ENCODE peak calls at places on chromosome 13, in four cellular contexts. One of them, this sample, is unnamed.

GRCh38 chr13:74073231-74073630 is 61.0 kb downstream of the KLF12 start:
- DNase-seq in IMR-90: no peak
- DNase-seq in keratinocyte: no peak
- DNase-seq in K562: no peak
- DNase-seq in this sample: peak; percentile 46

GRCh38 chr13:113625965-113626661 is 31.9 kb downstream of the ATP4B start:
- DNase-seq in IMR-90: peak; percentile 50
- DNase-seq in keratinocyte: no peak
- DNase-seq in K562: no peak
- DNase-seq in this sample: peak; percentile 25

GRCh38 chr13:42064259-42064658 is 15.8 kb downstream of the DGKH start:
- DNase-seq in IMR-90: peak; percentile 94
- DNase-seq in keratinocyte: no peak
- DNase-seq in K562: no peak
- DNase-seq in this sample: peak; percentile 7

GRCh38 chr13:109816112-109816978 is 30.0 kb upstream of the IRS2 start:
- DNase-seq in IMR-90: no peak
- DNase-seq in keratinocyte: peak; percentile 13
- DNase-seq in K562: no peak
- DNase-seq in this sample: no peak

GRCh38 chr13:113267642-113268405 is 29.2 kb upstream of the LAMP1 start:
- DNase-seq in IMR-90: no peak
- DNase-seq in keratinocyte: no peak
- DNase-seq in K562: no peak
- DNase-seq in this sample: no peak

GRCh38 chr13:50319603-50320296 is 304.5 kb downstream of the KCNRG start:
- DNase-seq in IMR-90: peak; percentile 29
- DNase-seq in keratinocyte: no peak
- DNase-seq in K562: peak; percentile 57
- DNase-seq in this sample: peak; percentile 84

GRCh38 chr13:70732611-70733010 is 624.4 kb upstream of the KLHL1 start:
- DNase-seq in IMR-90: no peak
- DNase-seq in keratinocyte: no peak
- DNase-seq in K562: no peak
- DNase-seq in this sample: no peak

GRCh38 chr13:99871249-99871898 is 100.2 kb downstream of the ZIC5 start:
- DNase-seq in IMR-90: no peak
- DNase-seq in keratinocyte: no peak
- DNase-seq in K562: no peak
- DNase-seq in this sample: no peak

GRCh38 chr13:43036386-43037220 is 13.2 kb downstream of the DNAJC15 start:
- DNase-seq in IMR-90: no peak
- DNase-seq in keratinocyte: no peak
- DNase-seq in K562: no peak
- DNase-seq in this sample: no peak

GRCh38 chr13:31987071-31987470 is 44.5 kb upstream of the FRY start:
- DNase-seq in IMR-90: no peak
- DNase-seq in keratinocyte: no peak
- DNase-seq in K562: no peak
- DNase-seq in this sample: no peak

GRCh38 chr13:85508683-85509329 is 290.4 kb downstream of the SLITRK6 start:
- DNase-seq in IMR-90: no peak
- DNase-seq in keratinocyte: no peak
- DNase-seq in K562: no peak
- DNase-seq in this sample: no peak

GRCh38 chr13:94389544-94390351 is 89.7 kb downstream of the DCT start:
- DNase-seq in IMR-90: no peak
- DNase-seq in keratinocyte: no peak
- DNase-seq in K562: no peak
- DNase-seq in this sample: no peak

GRCh38 chr13:52399708-52400107 is 6.3 kb downstream of the THSD1 start:
- DNase-seq in IMR-90: peak; percentile 41
- DNase-seq in keratinocyte: no peak
- DNase-seq in K562: no peak
- DNase-seq in this sample: peak; percentile 69

GRCh38 chr13:46288570-46289259 is 77.0 kb downstream of the LRRC63 start:
- DNase-seq in IMR-90: peak; percentile 22
- DNase-seq in keratinocyte: no peak
- DNase-seq in K562: peak; percentile 26
- DNase-seq in this sample: peak; percentile 50

GRCh38 chr13:40187836-40188591 is 478.4 kb downstream of the FOXO1 start:
- DNase-seq in IMR-90: no peak
- DNase-seq in keratinocyte: no peak
- DNase-seq in K562: no peak
- DNase-seq in this sample: no peak

GRCh38 chr13:63938851-63939250 is 2523.2 kb upstream of the PCDH20 start:
- DNase-seq in IMR-90: peak; percentile 48
- DNase-seq in keratinocyte: no peak
- DNase-seq in K562: no peak
- DNase-seq in this sample: no peak

GRCh38 chr13:36758345-36758744 is 60.7 kb upstream of the RFXAP start:
- DNase-seq in IMR-90: no peak
- DNase-seq in keratinocyte: no peak
- DNase-seq in K562: no peak
- DNase-seq in this sample: no peak

GRCh38 chr13:76969488-76970365 is 21.4 kb downstream of the ACOD1 start:
- DNase-seq in IMR-90: no peak
- DNase-seq in keratinocyte: peak; percentile 80
- DNase-seq in K562: no peak
- DNase-seq in this sample: no peak

GRCh38 chr13:98544105-98544710 is 32.7 kb downstream of the STK24 start:
- DNase-seq in IMR-90: no peak
- DNase-seq in keratinocyte: no peak
- DNase-seq in K562: no peak
- DNase-seq in this sample: no peak

GRCh38 chr13:47904891-47905290 is 96.2 kb downstream of the SUCLA2 start:
- DNase-seq in IMR-90: no peak
- DNase-seq in keratinocyte: no peak
- DNase-seq in K562: no peak
- DNase-seq in this sample: peak; percentile 74

GRCh38 chr13:40755082-40755755 is 15.8 kb downstream of the MRPS31 start:
- DNase-seq in IMR-90: no peak
- DNase-seq in keratinocyte: no peak
- DNase-seq in K562: no peak
- DNase-seq in this sample: no peak

GRCh38 chr13:97125051-97125809 is 96.9 kb upstream of the MBNL2 start:
- DNase-seq in IMR-90: peak; percentile 74
- DNase-seq in keratinocyte: peak; percentile 81
- DNase-seq in K562: no peak
- DNase-seq in this sample: no peak

GRCh38 chr13:89003656-89004055 is 1332.5 kb downstream of the SLITRK5 start:
- DNase-seq in IMR-90: no peak
- DNase-seq in keratinocyte: no peak
- DNase-seq in K562: no peak
- DNase-seq in this sample: no peak

GRCh38 chr13:53311561-53311960 is 282.9 kb downstream of the OLFM4 start:
- DNase-seq in IMR-90: no peak
- DNase-seq in keratinocyte: no peak
- DNase-seq in K562: no peak
- DNase-seq in this sample: no peak

GRCh38 chr13:50400930-50401553 is 385.8 kb downstream of the KCNRG start:
- DNase-seq in IMR-90: peak; percentile 92
- DNase-seq in keratinocyte: peak; percentile 44
- DNase-seq in K562: no peak
- DNase-seq in this sample: peak; percentile 48

GRCh38 chr13:49367640-49368431 is 76.0 kb downstream of the CAB39L start:
- DNase-seq in IMR-90: no peak
- DNase-seq in keratinocyte: no peak
- DNase-seq in K562: no peak
- DNase-seq in this sample: no peak

GRCh38 chr13:110240943-110241342 is 66.0 kb downstream of the COL4A1 start:
- DNase-seq in IMR-90: no peak
- DNase-seq in keratinocyte: no peak
- DNase-seq in K562: no peak
- DNase-seq in this sample: no peak

GRCh38 chr13:112972867-112973576 is 4.0 kb downstream of the MCF2L start:
- DNase-seq in IMR-90: no peak
- DNase-seq in keratinocyte: no peak
- DNase-seq in K562: no peak
- DNase-seq in this sample: no peak

GRCh38 chr13:76812971-76813691 is 73.1 kb downstream of the KCTD12 start:
- DNase-seq in IMR-90: no peak
- DNase-seq in keratinocyte: no peak
- DNase-seq in K562: no peak
- DNase-seq in this sample: peak; percentile 94

GRCh38 chr13:28707629-28708427 is 10.9 kb downstream of the SLC46A3 start:
- DNase-seq in IMR-90: peak; percentile 92
- DNase-seq in keratinocyte: no peak
- DNase-seq in K562: peak; percentile 17
- DNase-seq in this sample: no peak

GRCh38 chr13:70723732-70724131 is 615.5 kb upstream of the KLHL1 start:
- DNase-seq in IMR-90: no peak
- DNase-seq in keratinocyte: no peak
- DNase-seq in K562: no peak
- DNase-seq in this sample: peak; percentile 62

GRCh38 chr13:102295316-102296048 is 106.4 kb downstream of the FGF14 start:
- DNase-seq in IMR-90: peak; percentile 79
- DNase-seq in keratinocyte: no peak
- DNase-seq in K562: no peak
- DNase-seq in this sample: no peak

GRCh38 chr13:23288995-23289394 is 108.2 kb downstream of the SGCG start:
- DNase-seq in IMR-90: no peak
- DNase-seq in keratinocyte: no peak
- DNase-seq in K562: no peak
- DNase-seq in this sample: no peak

GRCh38 chr13:23289917-23290357 is 109.2 kb downstream of the SGCG start:
- DNase-seq in IMR-90: peak; percentile 47
- DNase-seq in keratinocyte: peak; percentile 68
- DNase-seq in K562: no peak
- DNase-seq in this sample: no peak

GRCh38 chr13:23288564-23288963 is 107.8 kb downstream of the SGCG start:
- DNase-seq in IMR-90: no peak
- DNase-seq in keratinocyte: no peak
- DNase-seq in K562: no peak
- DNase-seq in this sample: no peak

DNA sequence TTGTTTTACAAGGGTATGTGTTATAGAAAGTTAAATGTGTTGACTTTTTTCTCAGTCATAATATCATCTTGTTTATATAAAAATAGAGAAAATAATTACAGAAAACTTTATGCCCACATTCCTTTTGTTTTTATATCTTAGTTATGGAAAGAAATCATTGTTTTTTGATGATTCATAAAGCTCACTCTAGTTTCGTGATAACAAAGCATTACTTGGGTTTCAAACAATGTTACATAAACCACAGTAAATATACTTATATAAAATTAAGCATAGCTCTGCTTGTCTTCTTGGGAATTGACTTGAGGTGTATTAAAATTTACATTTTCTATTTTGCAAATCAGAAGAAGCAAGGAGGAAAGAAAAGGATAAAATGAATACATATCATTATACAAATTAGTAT is 111.8 kb downstream of the SGCG start:
- DNase-seq in IMR-90: no peak
- DNase-seq in keratinocyte: no peak
- DNase-seq in K562: no peak
- DNase-seq in this sample: no peak
- H3K9me1 ChIP-seq in IMR-90: no peaks in the 10 kb centered on the region
- H3K9me1 ChIP-seq in keratinocyte: no peaks in the 10 kb centered on the region
- H3K9me1 ChIP-seq in K562: no peaks in the 10 kb centered on the region
- H3K9me1 ChIP-seq in this sample: no peaks in the 10 kb centered on the region

GRCh38 chr13:45162821-45163220 is 38.0 kb downstream of the KCTD4 start:
- DNase-seq in IMR-90: peak; percentile 95
- DNase-seq in keratinocyte: peak; percentile 56
- DNase-seq in K562: no peak
- DNase-seq in this sample: peak; percentile 78

GRCh38 chr13:45167611-45168554 is 33.0 kb downstream of the KCTD4 start:
- DNase-seq in IMR-90: no peak
- DNase-seq in keratinocyte: peak; percentile 95
- DNase-seq in K562: peak; percentile 7
- DNase-seq in this sample: no peak

GRCh38 chr13:45156565-45157361 is 36.5 kb downstream of the GTF2F2 start:
- DNase-seq in IMR-90: peak; percentile 9
- DNase-seq in keratinocyte: no peak
- DNase-seq in K562: no peak
- DNase-seq in this sample: no peak

GRCh38 chr13:45166858-45167257 is 34.0 kb downstream of the KCTD4 start:
- DNase-seq in IMR-90: no peak
- DNase-seq in keratinocyte: no peak
- DNase-seq in K562: no peak
- DNase-seq in this sample: no peak

GRCh38 chr13:45162194-45162593 is 38.7 kb downstream of the KCTD4 start:
- DNase-seq in IMR-90: peak; percentile 44
- DNase-seq in keratinocyte: no peak
- DNase-seq in K562: no peak
- DNase-seq in this sample: peak; percentile 65
- H3K9me1 ChIP-seq in IMR-90: peaks cover 4% of the 10 kb centered on the region
- H3K9me1 ChIP-seq in keratinocyte: no peaks in the 10 kb centered on the region
- H3K9me1 ChIP-seq in K562: no peaks in the 10 kb centered on the region
- H3K9me1 ChIP-seq in this sample: no peaks in the 10 kb centered on the region

GRCh38 chr13:33730147-33730546 is 87.8 kb upstream of the RFC3 start:
- DNase-seq in IMR-90: no peak
- DNase-seq in keratinocyte: no peak
- DNase-seq in K562: no peak
- DNase-seq in this sample: no peak

GRCh38 chr13:33725340-33725739 is 92.6 kb upstream of the RFC3 start:
- DNase-seq in IMR-90: no peak
- DNase-seq in keratinocyte: no peak
- DNase-seq in K562: no peak
- DNase-seq in this sample: no peak

GRCh38 chr13:33728271-33729037 is 89.5 kb upstream of the RFC3 start:
- DNase-seq in IMR-90: no peak
- DNase-seq in keratinocyte: peak; percentile 21
- DNase-seq in K562: no peak
- DNase-seq in this sample: peak; percentile 28

GRCh38 chr13:33723772-33724435 is 94.0 kb upstream of the RFC3 start:
- DNase-seq in IMR-90: peak; percentile 85
- DNase-seq in keratinocyte: peak; percentile 25
- DNase-seq in K562: peak; percentile 20
- DNase-seq in this sample: peak; percentile 85

GRCh38 chr13:33727356-33728083 is 90.4 kb upstream of the RFC3 start:
- DNase-seq in IMR-90: no peak
- DNase-seq in keratinocyte: no peak
- DNase-seq in K562: no peak
- DNase-seq in this sample: no peak
- H3K9me1 ChIP-seq in IMR-90: no peaks in the 10 kb centered on the region
- H3K9me1 ChIP-seq in keratinocyte: no peaks in the 10 kb centered on the region
- H3K9me1 ChIP-seq in K562: no peaks in the 10 kb centered on the region
- H3K9me1 ChIP-seq in this sample: no peaks in the 10 kb centered on the region

DNA sequence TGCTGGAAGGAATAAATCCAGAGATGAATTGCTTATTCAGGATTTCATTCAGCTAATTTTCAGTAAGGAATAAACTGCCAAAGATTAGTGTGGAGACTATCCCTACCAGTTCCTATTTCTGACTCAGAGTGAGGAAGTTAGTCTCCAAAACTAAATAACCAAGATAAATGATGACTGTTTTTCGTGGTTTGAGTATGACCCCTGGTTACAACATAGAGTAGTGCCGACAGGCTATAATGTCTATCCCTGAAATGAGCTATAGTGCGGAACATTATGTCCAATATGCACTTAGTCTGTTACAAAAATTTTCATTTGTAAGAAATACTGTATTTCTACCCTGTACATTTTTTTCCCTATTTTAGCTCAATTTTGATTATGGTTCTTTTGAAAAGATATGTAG is 51.4 kb downstream of the NBEA start:
- DNase-seq in IMR-90: no peak
- DNase-seq in keratinocyte: no peak
- DNase-seq in K562: no peak
- DNase-seq in this sample: no peak
- H3K9me1 ChIP-seq in IMR-90: no peaks in the 10 kb centered on the region
- H3K9me1 ChIP-seq in keratinocyte: no peaks in the 10 kb centered on the region
- H3K9me1 ChIP-seq in K562: no peaks in the 10 kb centered on the region
- H3K9me1 ChIP-seq in this sample: no peaks in the 10 kb centered on the region

This sample was measured in endothelial cell of umbilical vein.